ENCODE peak calls at places on chromosomes 11 and 22, in nine cellular contexts. Y is brain microvascular endothelial cell, B is activated B cell treated with CpG ODN at 0.5 μM for 24 hours, K is fibroblast of lung, Z is MCF 10A, V is heart left ventricle, R is HFF-Myc, F is AG04450, T is astrocyte of the cerebellum. Q is an unnamed sample.

GRCh38 chr11:57405271-57405890 is 14.9 kb upstream of the PRG2 start:
- DNase-seq in Z (no peak), F (no peak), T (no peak), B (no peak), Y (no peak), K (no peak), V (no peak), R (no peak), Q (no peak)

GRCh38 chr11:34948721-34949120 is 32.3 kb downstream of the PDHX start:
- DNase-seq in V (no peak), F (no peak), B (no peak), R (no peak), T (peak; percentile 20), Z (no peak), K (peak; percentile 62), Y (no peak), Q (no peak)

GRCh38 chr22:31081963-31082605 is 966 bp downstream of the SMTN start:
- DNase-seq in Z (peak; percentile 46), B (no peak), R (no peak), T (no peak), K (peak; percentile 46), V (no peak), Y (peak; percentile 44), F (no peak), Q (no peak)

GRCh38 chr11:848380-848931 is 5.8 kb downstream of the TSPAN4 start:
- DNase-seq in Z (peak; percentile 40), T (no peak), Y (no peak), V (no peak), F (no peak), K (no peak), B (peak; percentile 68), R (no peak), Q (peak; percentile 58)

GRCh38 chr11:110430267-110431211 is 791 bp downstream of the FDX1 start:
- DNase-seq in B (peak; percentile 30), R (no peak), K (peak; percentile 36), Y (no peak), F (no peak), Z (peak; percentile 52), V (peak; percentile 7), T (no peak), Q (no peak)

GRCh38 chr11:61963282-61964057 is 4.0 kb downstream of the FTH1 start:
- DNase-seq in Y (no peak), V (no peak), B (peak; percentile 36), Z (peak; percentile 76), F (no peak), K (no peak), T (no peak), R (no peak), Q (no peak)

GRCh38 chr11:60700689-60701508 is 1.5 kb downstream of the MS4A8 start:
- DNase-seq in K (no peak), F (no peak), V (no peak), Z (peak; percentile 29), Y (no peak), B (no peak), R (no peak), T (no peak), Q (no peak)

GRCh38 chr11:71432761-71433647 is 15.2 kb downstream of the DHCR7 start:
- DNase-seq in T (no peak), Y (no peak), V (no peak), F (no peak), K (no peak), Z (no peak), B (no peak), R (no peak), Q (no peak)

GRCh38 chr11:64725601-64726139 is 2.7 kb upstream of the NRXN2 start:
- DNase-seq in F (no peak), K (no peak), Z (no peak), B (no peak), V (no peak), R (no peak), Y (no peak), T (no peak), Q (no peak)

GRCh38 chr11:64321026-64321425 is 3.1 kb downstream of the PRDX5 start:
- DNase-seq in B (no peak), V (no peak), Y (no peak), T (no peak), R (no peak), K (no peak), Z (no peak), F (no peak), Q (no peak)

GRCh38 chr11:69647349-69647748 is 6.4 kb downstream of the CCND1 start:
- DNase-seq in T (no peak), K (no peak), F (no peak), V (no peak), R (no peak), Z (no peak), B (no peak), Y (no peak), Q (peak; percentile 45)

GRCh38 chr22:35984183-35984710 is 44.4 kb downstream of the RBFOX2 start:
- DNase-seq in V (no peak), Y (no peak), F (no peak), R (no peak), T (no peak), B (no peak), Z (no peak), K (no peak), Q (no peak)

GRCh38 chr11:62057069-62057468 is 66.7 kb upstream of the INCENP start:
- DNase-seq in B (no peak), Z (no peak), F (no peak), T (no peak), K (no peak), R (no peak), V (no peak), Y (no peak), Q (no peak)

GRCh38 chr11:95715777-95716241 is 73.8 kb downstream of the FAM76B start:
- DNase-seq in Z (peak; percentile 23), R (no peak), Y (peak; percentile 25), V (no peak), T (peak; percentile 55), F (no peak), K (peak; percentile 97), B (peak; percentile 39), Q (no peak)

GRCh38 chr22:40036591-40037225 is 42.0 kb downstream of the FAM83F start:
- DNase-seq in V (peak; percentile 37), B (peak; percentile 43), Z (peak; percentile 77), K (peak; percentile 63), Y (peak; percentile 49), F (peak; percentile 58), T (peak; percentile 55), R (peak; percentile 17), Q (peak; percentile 77)
- TF ChIP-seq CTCF in V (peak; percentile 67), B (no peak), Z (peak; percentile 75), K (peak; percentile 62), Y (peak; percentile 90), F (peak; percentile 88), T (peak; percentile 86), R (peak; percentile 82), Q (peak; percentile 91)

DNA sequence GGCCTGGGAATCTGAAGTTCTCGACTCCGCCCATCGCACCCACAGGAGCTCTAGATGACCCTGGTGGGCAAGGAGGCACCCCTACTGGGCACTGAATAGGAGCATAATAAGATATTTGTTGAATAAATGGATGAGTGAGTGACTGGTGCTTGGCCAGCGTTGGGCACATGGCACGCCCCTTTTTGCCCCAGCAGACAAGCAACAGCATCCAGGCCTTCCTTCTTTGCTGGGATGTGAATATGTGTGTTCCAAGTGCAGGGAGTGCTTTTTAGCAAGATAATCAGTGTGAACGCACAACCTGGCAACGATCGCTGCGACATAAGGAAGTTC is 450 bp upstream of the CELF1 start:
- DNase-seq in K (no peak), B (no peak), R (no peak), Z (no peak), F (no peak), V (no peak), T (no peak), Y (no peak), Q (no peak)
- TF ChIP-seq CTCF in K (no peak), B (no peak), R (no peak), Z (no peak), F (no peak), V (peak; percentile 42), T (no peak), Y (no peak), Q (no peak)

DNA sequence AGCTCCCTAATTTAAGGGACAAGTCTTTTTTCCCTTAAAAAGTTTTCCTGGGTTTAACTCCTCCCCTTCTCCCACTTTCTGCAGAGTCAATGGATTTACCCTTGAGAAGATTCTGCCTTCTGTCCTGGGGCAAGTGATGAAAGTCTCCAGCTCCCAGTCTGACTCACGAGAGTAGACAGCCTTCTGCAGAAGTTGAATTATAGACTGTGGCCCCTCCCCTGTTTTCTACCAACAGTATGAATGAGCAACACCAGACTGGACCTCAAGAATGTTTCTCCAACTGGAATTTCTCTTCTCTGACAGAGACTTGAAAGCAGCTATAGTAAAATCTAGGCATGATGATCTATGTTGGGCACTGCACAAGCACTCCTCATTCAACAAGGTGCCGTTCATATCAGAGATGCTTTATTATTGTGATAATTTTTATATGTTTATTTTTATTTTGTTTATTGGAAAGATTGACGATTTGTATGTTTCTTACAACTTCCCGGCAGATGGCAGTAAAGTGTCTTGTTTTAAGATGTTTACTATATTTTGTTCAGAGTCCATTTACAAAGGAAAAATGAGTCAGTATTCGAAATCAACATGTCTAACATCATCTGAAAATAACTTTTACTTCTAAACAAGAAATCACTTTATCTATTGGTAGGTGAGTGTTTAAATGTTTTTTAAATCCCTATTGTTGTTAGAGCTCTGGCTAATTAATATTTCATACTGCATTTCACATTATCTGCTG is 56.6 kb downstream of the LMO2 start:
- DNase-seq in K (peak; percentile 80), B (no peak), Y (peak; percentile 78), Z (peak; percentile 59), F (peak; percentile 13), V (no peak), R (no peak), T (peak; percentile 15), Q (no peak)
- TF ChIP-seq CTCF in K (no peak), B (no peak), Y (no peak), Z (peak; percentile 45), F (peak; percentile 36), V (peak; percentile 34), R (peak; percentile 19), T (no peak), Q (peak; percentile 25)

GRCh38 chr22:49166211-49166610 is 661.5 kb downstream of the BRD1 start:
- DNase-seq in Y (no peak), V (no peak), F (no peak), T (no peak), B (no peak), R (no peak), Z (no peak), K (no peak), Q (no peak)

GRCh38 chr22:49169074-49169744 is 658.5 kb downstream of the BRD1 start:
- DNase-seq in R (no peak), V (no peak), Z (no peak), T (no peak), Y (no peak), K (no peak), F (no peak), B (no peak), Q (no peak)

GRCh38 chr22:49168219-49168813 is 659.4 kb downstream of the BRD1 start:
- DNase-seq in R (no peak), Y (no peak), V (no peak), T (no peak), Z (no peak), B (no peak), K (no peak), F (no peak), Q (no peak)

GRCh38 chr22:49166746-49167145 is 660.9 kb downstream of the BRD1 start:
- DNase-seq in Z (no peak), K (no peak), R (no peak), B (no peak), Y (no peak), T (no peak), V (no peak), F (no peak), Q (no peak)

DNA sequence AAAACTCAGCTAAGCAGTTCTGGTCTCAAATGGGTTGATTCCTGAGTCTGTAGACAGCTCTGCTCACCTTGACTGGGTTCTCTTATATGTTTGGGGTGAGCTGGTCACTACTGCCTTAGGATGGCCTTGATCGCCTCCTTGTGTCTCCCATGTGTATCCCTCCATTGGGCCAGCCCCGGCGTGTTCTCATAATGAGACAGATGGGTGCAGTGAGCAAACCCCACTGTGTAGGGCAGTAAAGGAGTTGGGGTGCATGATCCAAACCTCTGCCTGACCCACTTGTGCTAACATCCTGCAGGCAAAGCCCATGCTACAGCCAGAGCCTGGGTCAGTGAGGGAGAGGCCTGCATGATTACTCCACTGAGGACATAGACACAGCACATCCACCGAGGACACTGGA is 657.6 kb downstream of the BRD1 start:
- DNase-seq in Y (no peak), B (no peak), Z (no peak), F (no peak), V (no peak), T (no peak), K (no peak), R (no peak), Q (no peak)
- TF ChIP-seq CTCF in Y (no peak), B (no peak), Z (no peak), F (no peak), V (no peak), T (no peak), K (no peak), R (no peak), Q (no peak)